ENCODE peak calls at places on chromosomes 1 and 21, in five cellular contexts. V, N, C, H and A are unnamed samples.

GRCh38 chr1:31602081-31602480 is 15.4 kb upstream of the HCRTR1 start:
- DNase-seq in V (no peak), N (no peak), C (no peak), H (no peak), A (no peak)

GRCh38 chr1:78045850-78046778 is at the start of gene GIPC2:
- DNase-seq in V (peak; percentile 60), N (peak; percentile 74), C (peak; percentile 11), H (peak; percentile 83), A (peak; percentile 80)

GRCh38 chr1:174157157-174157806 is 2.0 kb upstream of the RABGAP1L start:
- DNase-seq in V (no peak), N (no peak), C (no peak), H (no peak), A (no peak)

GRCh38 chr1:62391369-62391971 is 45.4 kb upstream of the USP1 start:
- DNase-seq in V (peak; percentile 35), N (peak; percentile 51), C (no peak), H (no peak), A (no peak)

GRCh38 chr1:104856091-104856490 is 1106.4 kb downstream of the AMY1C start:
- DNase-seq in V (no peak), N (no peak), C (no peak), H (peak; percentile 47), A (no peak)

GRCh38 chr1:177256153-177256814 is 85.5 kb downstream of the BRINP2 start:
- DNase-seq in V (peak; percentile 89), N (peak; percentile 70), C (peak; percentile 1), H (peak; percentile 88), A (peak; percentile 54)

GRCh38 chr1:76390451-76390850 is 315.9 kb downstream of the ST6GALNAC3 start:
- DNase-seq in V (no peak), N (no peak), C (no peak), H (no peak), A (peak; percentile 57)

GRCh38 chr1:20141466-20141865 is 2.3 kb downstream of the PLA2G2F start:
- DNase-seq in V (no peak), N (no peak), C (no peak), H (no peak), A (no peak)

GRCh38 chr1:97297611-97298010 is 576.0 kb downstream of the PTBP2 start:
- DNase-seq in V (no peak), N (no peak), C (no peak), H (no peak), A (no peak)

GRCh38 chr1:79982218-79982617 is 975.7 kb upstream of the ADGRL4 start:
- DNase-seq in V (peak; percentile 59), N (peak; percentile 5), C (no peak), H (peak; percentile 74), A (peak; percentile 91)

GRCh38 chr1:111989531-111990025 is at the start of gene KCND3:
- DNase-seq in V (peak; percentile 66), N (peak; percentile 17), C (no peak), H (peak; percentile 84), A (peak; percentile 48)

GRCh38 chr1:47208374-47208850 is 18.6 kb upstream of the PDZK1IP1 start:
- DNase-seq in V (peak; percentile 64), N (no peak), C (no peak), H (no peak), A (no peak)

GRCh38 chr21:46392921-46393320 is 65.8 kb upstream of the DIP2A start:
- DNase-seq in V (peak; percentile 96), N (no peak), C (no peak), H (peak; percentile 90), A (peak; percentile 51)

GRCh38 chr1:34929497-34929852 is at the start of gene DLGAP3:
- DNase-seq in V (no peak), N (no peak), C (no peak), H (no peak), A (no peak)

GRCh38 chr1:173489929-173490328 is 12.8 kb downstream of the PRDX6 start:
- DNase-seq in V (no peak), N (no peak), C (no peak), H (no peak), A (no peak)

GRCh38 chr1:201016943-201017827 is 6.3 kb downstream of the KIF21B start:
- DNase-seq in V (no peak), N (no peak), C (no peak), H (no peak), A (peak; percentile 41)

GRCh38 chr1:8395433-8395866 is 77.5 kb downstream of the SLC45A1 start:
- DNase-seq in V (no peak), N (no peak), C (no peak), H (no peak), A (no peak)

GRCh38 chr1:179143332-179143731 is 61.5 kb downstream of the TOR3A start:
- DNase-seq in V (peak; percentile 95), N (no peak), C (no peak), H (no peak), A (no peak)

GRCh38 chr1:168763031-168763430 is 34.0 kb upstream of the DPT start:
- DNase-seq in V (no peak), N (no peak), C (no peak), H (no peak), A (no peak)

GRCh38 chr1:203199481-203200058 is 13.1 kb upstream of the CHI3L1 start:
- DNase-seq in V (peak; percentile 84), N (no peak), C (no peak), H (peak; percentile 42), A (no peak)

GRCh38 chr1:229309074-229309473 is 33.8 kb downstream of the CCSAP start:
- DNase-seq in V (no peak), N (no peak), C (no peak), H (no peak), A (no peak)

GRCh38 chr1:176656257-176656995 is 193.5 kb downstream of the PAPPA2 start:
- DNase-seq in V (peak; percentile 96), N (no peak), C (no peak), H (no peak), A (no peak)

GRCh38 chr21:39730418-39731107 is 14.4 kb upstream of the IGSF5 start:
- DNase-seq in V (no peak), N (no peak), C (no peak), H (no peak), A (no peak)

GRCh38 chr1:247270003-247270402 is 14.1 kb downstream of the VN1R5 start:
- DNase-seq in V (no peak), N (no peak), C (no peak), H (no peak), A (no peak)

GRCh38 chr1:209879539-209879938 is 51.8 kb downstream of the UTP25 start:
- DNase-seq in V (peak; percentile 78), N (no peak), C (no peak), H (no peak), A (no peak)

GRCh38 chr1:17878837-17879236 is 123.7 kb downstream of the ACTL8 start:
- DNase-seq in V (peak; percentile 94), N (no peak), C (no peak), H (no peak), A (no peak)

GRCh38 chr1:231883382-231883781 is 256.8 kb downstream of the DISC1 start:
- DNase-seq in V (no peak), N (no peak), C (no peak), H (no peak), A (no peak)

GRCh38 chr1:84613026-84613425 is 38.8 kb upstream of the CTBS start:
- DNase-seq in V (peak; percentile 56), N (no peak), C (no peak), H (no peak), A (no peak)

GRCh38 chr1:205271277-205271676 is 43.5 kb downstream of the TMCC2 start:
- DNase-seq in V (peak; percentile 57), N (no peak), C (no peak), H (no peak), A (peak; percentile 81)

GRCh38 chr1:157146244-157146643 is 8.0 kb upstream of the ETV3 start:
- DNase-seq in V (no peak), N (no peak), C (no peak), H (no peak), A (no peak)

GRCh38 chr1:221439008-221439733 is 302.7 kb downstream of the DUSP10 start:
- DNase-seq in V (peak; percentile 93), N (no peak), C (peak; percentile 22), H (no peak), A (no peak)

GRCh38 chr1:97270508-97271307 is 549.1 kb downstream of the PTBP2 start:
- DNase-seq in V (no peak), N (no peak), C (no peak), H (no peak), A (no peak)

GRCh38 chr1:228867951-228868730 is 132.9 kb downstream of the RHOU start:
- DNase-seq in V (no peak), N (peak; percentile 31), C (no peak), H (no peak), A (no peak)

GRCh38 chr1:181100015-181100905 is 11.8 kb downstream of the IER5 start:
- DNase-seq in V (peak; percentile 38), N (no peak), C (no peak), H (no peak), A (no peak)

GRCh38 chr1:152479792-152480595 is 30.6 kb upstream of the LCE5A start:
- DNase-seq in V (peak; percentile 58), N (peak; percentile 70), C (peak; percentile 63), H (no peak), A (peak; percentile 42)

GRCh38 chr1:158117854-158118691 is 62.6 kb upstream of the CD1D start:
- DNase-seq in V (peak; percentile 70), N (peak; percentile 26), C (peak; percentile 25), H (peak; percentile 81), A (no peak)

GRCh38 chr1:216566809-216567208 is 143.6 kb upstream of the USH2A start:
- DNase-seq in V (peak; percentile 30), N (peak; percentile 23), C (no peak), H (no peak), A (no peak)

GRCh38 chr1:54297596-54298283 is 97.8 kb downstream of the MRPL37 start:
- DNase-seq in V (no peak), N (peak; percentile 78), C (no peak), H (no peak), A (peak; percentile 46)

GRCh38 chr1:177011508-177011907 is 153.0 kb downstream of the ASTN1 start:
- DNase-seq in V (no peak), N (no peak), C (no peak), H (no peak), A (no peak)